ENCODE peak calls at places on chromosome 17, in five cellular contexts. T is right cardiac atrium, M is OCI-LY7, K is aorta, W is heart right ventricle. I is an unnamed sample. For H3K4me1, the result is how much of the 10 kb centered on the place peaks cover.

GRCh38 chr17:19000531-19001011 is 4.0 kb downstream of the FAM83G start:
- DNase-seq in M (no peak), T (peak), W (no peak), K (no peak), I (no peak)

GRCh38 chr17:50129303-50129945 is 536 bp downstream of the SAMD14 start:
- DNase-seq in W (no peak), K (no peak), T (peak), M (no peak), I (no peak)

GRCh38 chr17:21381076-21381706 is 5.0 kb downstream of the KCNJ12 start:
- DNase-seq in M (no peak), T (peak), W (no peak), K (no peak), I (no peak)

GRCh38 chr17:78173025-78173715 is 4.8 kb downstream of the SYNGR2 start:
- DNase-seq in M (no peak), K (no peak), W (no peak), T (no peak), I (no peak)

GRCh38 chr17:50950002-50950877 is 84.1 kb upstream of the TOB1 start:
- DNase-seq in K (peak), W (peak), T (peak), M (peak), I (peak)

GRCh38 chr17:60729854-60730253 is 52.2 kb downstream of the BCAS3 start:
- DNase-seq in W (no peak), T (no peak), M (no peak), K (no peak), I (no peak)

GRCh38 chr17:78723001-78723796 is 58.9 kb downstream of the CYTH1 start:
- DNase-seq in T (peak), W (peak), M (no peak), K (peak), I (no peak)

GRCh38 chr17:79146562-79146961 is 71.9 kb downstream of the ENGASE start:
- DNase-seq in K (no peak), M (no peak), W (no peak), T (no peak), I (no peak)

GRCh38 chr17:19753049-19753444 is 4.9 kb upstream of the ALDH3A1 start:
- DNase-seq in T (peak), K (peak), M (no peak), W (peak), I (peak)

GRCh38 chr17:49843774-49844350 is 4.0 kb downstream of the TAC4 start:
- DNase-seq in T (no peak), K (peak), W (no peak), M (peak), I (no peak)

GRCh38 chr17:10742431-10742830 is 12.6 kb upstream of the TMEM220 start:
- DNase-seq in W (no peak), K (no peak), T (no peak), M (no peak), I (no peak)

GRCh38 chr17:82320956-82321927 is 3.8 kb upstream of the CD7 start:
- DNase-seq in K (peak), T (peak), W (no peak), M (peak), I (no peak)

GRCh38 chr17:70582777-70583176 is 413.4 kb downstream of the KCNJ2 start:
- DNase-seq in K (no peak), T (no peak), W (no peak), M (no peak), I (no peak)

GRCh38 chr17:67575325-67575724 is 142.4 kb upstream of the NOL11 start:
- DNase-seq in W (no peak), M (no peak), K (no peak), T (no peak), I (no peak)

DNA sequence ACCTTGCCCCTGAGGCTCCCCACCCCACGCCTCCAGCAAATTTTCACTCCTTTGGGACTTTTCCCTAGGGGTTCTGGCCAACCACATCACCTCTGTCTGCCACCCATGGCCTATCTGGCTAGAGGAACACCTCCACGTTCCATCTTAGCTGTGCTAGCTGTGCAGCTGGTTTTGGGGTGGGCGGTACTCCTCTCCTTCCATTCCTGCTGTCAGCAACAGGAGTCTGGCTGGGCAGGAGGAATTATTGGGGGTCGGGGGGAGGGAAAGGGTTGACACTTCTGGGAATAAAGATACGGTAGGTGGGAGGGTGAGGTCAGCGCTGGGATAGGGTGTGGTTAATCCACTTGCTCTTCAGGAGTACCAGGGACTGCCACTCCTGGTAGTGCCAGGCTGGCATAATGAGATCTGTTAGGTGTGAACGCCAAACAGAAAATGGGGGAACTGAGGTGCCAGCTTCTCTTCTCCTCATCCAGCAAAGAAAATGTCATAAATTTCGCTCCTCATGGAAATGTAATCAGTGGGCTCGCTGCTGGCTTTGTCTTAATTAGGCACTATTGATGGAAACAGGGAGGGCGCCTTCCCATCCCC is 1.2 kb upstream of the DNAH2 start:
- DNase-seq in T (no peak), M (no peak), W (no peak), K (no peak), I (no peak)
- H3K4me3 ChIP-seq in T (peak), M (no peak), W (peak), K (peak), I (peak)

GRCh38 chr17:57867126-57867525 is 17.3 kb upstream of the MRPS23 start:
- DNase-seq in M (no peak), T (no peak), K (no peak), W (no peak), I (no peak)
- H3K27ac ChIP-seq in M (no peak), T (no peak), K (no peak), W (no peak), I (peak)

DNA sequence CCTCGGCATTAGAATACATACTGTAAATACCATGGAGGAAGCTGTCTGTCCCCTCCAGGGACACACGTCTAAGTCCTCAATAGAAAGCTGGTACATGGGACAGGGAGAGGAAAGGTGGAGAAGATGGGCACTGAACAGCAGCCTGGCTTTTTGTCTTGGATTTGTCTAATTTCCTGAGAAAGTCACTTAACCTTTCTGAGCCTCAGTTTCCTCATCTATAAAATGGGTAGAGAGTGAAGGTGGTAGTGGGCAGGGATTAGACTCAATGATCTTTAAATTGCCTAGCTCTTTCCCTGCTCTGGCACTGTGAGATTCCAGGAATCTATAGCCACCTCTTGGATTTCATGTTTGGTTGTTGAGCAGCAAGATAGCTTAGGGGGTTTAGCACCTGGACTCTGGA is 96.2 kb downstream of the ASIC2 start:
- DNase-seq in M (no peak), K (no peak), W (no peak), T (no peak), I (no peak)
- H3K4me1 ChIP-seq in M (under half), K (under half), W (under half), T (under half), I (under half)

GRCh38 chr17:39863918-39864746 is at the start of gene IKZF3:
- DNase-seq in M (peak), T (peak), W (peak), K (peak), I (peak)
- H3K4me3 ChIP-seq in M (peak), T (peak), W (peak), K (no peak), I (no peak)

GRCh38 chr17:34387566-34387965 is 24.5 kb upstream of the CCL1 start:
- DNase-seq in M (no peak), T (no peak), W (no peak), K (no peak), I (no peak)

GRCh38 chr17:34389343-34389742 is 26.3 kb upstream of the CCL1 start:
- DNase-seq in W (no peak), K (no peak), T (no peak), M (peak), I (no peak)

GRCh38 chr17:34386343-34386924 is 23.4 kb upstream of the CCL1 start:
- DNase-seq in K (no peak), M (no peak), T (no peak), W (no peak), I (no peak)

GRCh38 chr17:34384822-34385605 is 22.0 kb upstream of the CCL1 start:
- DNase-seq in M (no peak), W (no peak), K (no peak), T (no peak), I (no peak)

DNA sequence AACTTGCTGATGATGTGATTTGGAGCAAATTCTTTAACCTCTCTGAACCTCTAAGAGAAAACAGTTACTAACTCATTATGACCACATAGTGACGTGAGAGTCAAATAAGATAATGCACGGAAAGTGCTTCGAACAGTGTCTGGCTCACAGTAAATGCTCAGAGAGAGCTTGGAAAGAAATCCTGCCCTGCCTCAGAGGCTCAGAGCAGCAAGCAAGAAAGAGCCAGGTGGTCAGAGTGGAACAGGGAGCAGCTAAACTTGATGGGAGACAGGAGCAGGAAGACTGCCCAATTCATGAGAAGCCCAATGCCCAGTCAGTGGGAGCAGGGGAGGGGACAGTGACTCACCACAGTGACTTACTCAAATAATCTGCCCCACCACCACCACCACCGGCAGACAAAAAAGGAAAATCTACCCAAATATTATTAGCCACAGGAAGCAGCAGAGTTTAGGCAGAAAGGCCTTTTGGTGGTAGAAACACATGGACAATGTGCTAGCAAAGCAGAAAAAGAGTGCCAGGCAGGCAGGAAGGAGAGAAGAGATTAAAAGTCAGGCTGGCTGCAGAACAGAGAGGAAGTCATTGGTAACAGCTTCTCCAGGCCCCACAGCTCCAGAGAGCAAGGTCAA is 24.0 kb upstream of the CCL1 start:
- DNase-seq in M (peak), W (no peak), T (no peak), K (peak), I (no peak)
- H3K27ac ChIP-seq in M (peak), W (no peak), T (no peak), K (no peak), I (no peak)

GRCh38 chr17:42868338-42868737 is 17.3 kb downstream of the AOC3 start:
- DNase-seq in M (no peak), K (no peak), T (no peak), W (no peak), I (no peak)
- H3K4me1 ChIP-seq in M (under half), K (under half), T (under half), W (under half), I (under half)

GRCh38 chr17:907725-908124 is 71.9 kb downstream of the NXN start:
- DNase-seq in K (no peak), T (no peak), M (no peak), W (no peak), I (no peak)

GRCh38 chr17:913207-913606 is 66.4 kb downstream of the NXN start:
- DNase-seq in W (no peak), M (no peak), K (no peak), T (no peak), I (no peak)

GRCh38 chr17:915416-916201 is 64.0 kb downstream of the NXN start:
- DNase-seq in M (no peak), W (peak), T (peak), K (no peak), I (no peak)

GRCh38 chr17:910503-911194 is 68.9 kb downstream of the NXN start:
- DNase-seq in W (no peak), M (no peak), K (no peak), T (no peak), I (no peak)

DNA sequence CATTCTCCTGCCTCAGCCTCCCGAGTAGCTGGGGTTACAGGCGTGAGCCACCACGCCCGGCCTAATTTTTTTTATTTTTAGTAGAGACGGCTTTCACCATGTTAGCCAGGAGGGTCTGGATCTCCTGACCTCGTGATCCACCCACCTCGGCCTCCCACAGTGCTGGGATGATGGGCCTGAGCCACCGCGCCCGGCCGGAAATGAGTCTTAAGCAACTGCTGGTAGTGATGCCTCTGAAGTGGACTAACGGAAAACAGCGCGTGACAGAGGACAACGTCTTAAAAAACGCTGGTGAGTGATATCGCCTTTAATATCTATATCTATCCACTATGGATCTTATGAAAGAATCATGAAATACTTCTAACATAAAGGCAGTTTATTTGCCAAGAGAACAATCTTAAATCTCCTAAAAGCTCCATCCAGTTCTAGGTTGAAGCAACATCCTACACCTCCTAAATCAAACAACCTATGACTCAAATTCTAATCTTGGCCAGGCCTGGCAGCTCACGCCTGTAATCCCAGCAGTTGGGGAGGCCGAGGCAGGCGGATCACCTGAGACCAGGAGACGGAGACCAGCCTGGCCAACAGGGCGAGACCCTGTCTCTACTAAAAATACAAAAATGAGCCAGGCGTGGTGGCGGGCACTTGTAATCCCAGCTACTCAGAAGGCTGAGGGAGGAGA is 69.8 kb downstream of the NXN start:
- DNase-seq in W (no peak), M (no peak), T (peak), K (no peak), I (no peak)
- H3K4me3 ChIP-seq in W (no peak), M (no peak), T (no peak), K (no peak), I (no peak)

DNA sequence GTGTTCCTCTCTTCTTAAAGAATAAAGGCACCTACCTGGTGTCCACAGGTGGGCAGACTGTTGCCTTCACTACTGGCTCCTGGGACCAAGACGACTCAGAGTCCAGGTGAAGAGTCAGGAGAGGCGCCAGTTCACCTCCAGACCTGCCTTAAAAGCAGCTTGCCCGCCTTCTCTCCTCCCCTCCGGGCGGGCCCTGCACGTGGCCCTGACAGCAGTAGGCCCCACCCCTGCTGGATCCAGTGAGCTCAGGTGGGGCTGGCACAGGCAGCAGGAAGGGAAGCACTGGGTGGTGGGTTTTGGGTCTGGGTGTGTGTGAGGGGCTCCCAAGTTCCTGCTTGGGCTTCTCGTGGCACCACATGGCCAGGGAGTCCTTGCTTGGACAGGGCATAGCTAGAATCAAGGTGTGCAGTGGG is at the start of gene TNS4:
- DNase-seq in T (no peak), K (no peak), M (no peak), W (no peak), I (no peak)
- H3K27ac ChIP-seq in T (no peak), K (no peak), M (no peak), W (no peak), I (no peak)

GRCh38 chr17:76496464-76496863 is 4.8 kb downstream of the RHBDF2 start:
- DNase-seq in T (no peak), K (no peak), W (no peak), M (no peak), I (no peak)
- H3K4me1 ChIP-seq in T (under half), K (under half), W (half or more), M (half or more), I (under half)

GRCh38 chr17:45238155-45238774 is 16.6 kb downstream of the FMNL1 start:
- DNase-seq in K (no peak), M (no peak), W (no peak), T (no peak), I (no peak)

GRCh38 chr17:45240905-45241314 is 19.2 kb downstream of the FMNL1 start:
- DNase-seq in T (no peak), M (no peak), W (no peak), K (no peak), I (no peak)

GRCh38 chr17:45242015-45242414 is 19.9 kb downstream of the SPATA32 start:
- DNase-seq in W (no peak), K (no peak), T (no peak), M (no peak), I (no peak)

GRCh38 chr17:45243750-45244149 is 18.1 kb downstream of the SPATA32 start:
- DNase-seq in K (no peak), T (peak), W (no peak), M (no peak), I (no peak)

DNA sequence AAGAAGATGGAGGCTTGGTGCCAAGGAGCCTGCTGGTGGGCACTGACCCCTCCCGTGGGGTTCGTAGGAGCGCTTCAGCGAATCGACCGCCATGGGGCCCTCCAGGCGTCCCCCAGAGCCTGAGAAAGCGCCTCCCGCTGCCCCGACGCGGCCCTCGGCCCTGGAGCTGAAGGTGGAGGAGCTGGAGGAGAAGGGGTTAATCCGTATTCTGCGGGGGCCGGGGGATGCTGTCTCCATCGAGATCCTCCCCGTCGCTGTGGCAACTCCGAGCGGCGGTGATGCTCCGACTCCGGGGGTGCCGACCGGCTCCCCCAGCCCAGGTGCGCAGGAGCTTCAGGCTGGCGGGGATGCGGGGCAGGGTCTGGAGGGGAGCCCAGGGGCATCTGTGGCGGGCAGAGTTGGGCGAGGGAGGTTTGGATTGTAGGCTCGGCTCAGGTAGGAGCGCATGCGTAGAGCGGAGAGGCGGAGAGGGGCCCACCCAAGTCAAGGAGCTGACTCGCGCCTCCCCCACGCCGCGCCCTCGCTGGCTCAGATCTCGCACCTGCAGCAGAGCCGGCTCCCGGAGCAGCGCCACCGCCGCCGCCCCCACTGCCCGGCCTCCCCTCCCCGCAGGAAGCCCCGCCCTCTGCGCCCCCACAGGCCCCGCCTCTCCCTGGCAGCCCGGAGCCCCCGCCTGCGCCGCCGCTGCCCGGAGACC is 19.8 kb downstream of the FMNL1 start:
- DNase-seq in M (no peak), T (peak), W (no peak), K (no peak), I (peak)
- H3K4me3 ChIP-seq in M (no peak), T (peak), W (no peak), K (no peak), I (no peak)

I was measured in lung.